ENCODE peak calls at places on chromosomes 3 and 15, in eight cellular contexts. One of them, this sample, is unnamed. For H3K27me3, the result is how much of the 10 kb centered on the place peaks cover.

GRCh38 chr15:101252836-101253235 is 988 bp upstream of the CHSY1 start:
- DNase-seq in neural progenitor cell: no peak
- DNase-seq in cardiac muscle cell: no peak
- DNase-seq in heart left ventricle: no peak
- DNase-seq in K562: no peak
- DNase-seq in stomach: no peak
- DNase-seq in brain microvascular endothelial cell: no peak
- DNase-seq in AG04450: no peak
- DNase-seq in this sample: no peak

GRCh38 chr3:52310861-52311566 is 5.1 kb upstream of the DNAH1 start:
- DNase-seq in neural progenitor cell: no peak
- DNase-seq in cardiac muscle cell: no peak
- DNase-seq in heart left ventricle: no peak
- DNase-seq in K562: no peak
- DNase-seq in stomach: no peak
- DNase-seq in brain microvascular endothelial cell: peak
- DNase-seq in AG04450: no peak
- DNase-seq in this sample: no peak

GRCh38 chr15:68389936-68390790 is 41.8 kb downstream of the ITGA11 start:
- DNase-seq in neural progenitor cell: no peak
- DNase-seq in cardiac muscle cell: no peak
- DNase-seq in heart left ventricle: peak
- DNase-seq in K562: no peak
- DNase-seq in stomach: peak
- DNase-seq in brain microvascular endothelial cell: peak
- DNase-seq in AG04450: peak
- DNase-seq in this sample: no peak

GRCh38 chr15:37885651-37886050 is 48.8 kb upstream of the TMCO5A start:
- DNase-seq in neural progenitor cell: no peak
- DNase-seq in cardiac muscle cell: no peak
- DNase-seq in heart left ventricle: no peak
- DNase-seq in K562: no peak
- DNase-seq in stomach: no peak
- DNase-seq in brain microvascular endothelial cell: no peak
- DNase-seq in AG04450: no peak
- DNase-seq in this sample: no peak

GRCh38 chr15:60557157-60557556 is 78.2 kb upstream of the ICE2 start:
- DNase-seq in neural progenitor cell: no peak
- DNase-seq in cardiac muscle cell: no peak
- DNase-seq in heart left ventricle: no peak
- DNase-seq in K562: no peak
- DNase-seq in stomach: no peak
- DNase-seq in brain microvascular endothelial cell: no peak
- DNase-seq in AG04450: no peak
- DNase-seq in this sample: no peak

GRCh38 chr15:44883219-44883900 is 73.1 kb upstream of the TERB2 start:
- DNase-seq in neural progenitor cell: no peak
- DNase-seq in cardiac muscle cell: no peak
- DNase-seq in heart left ventricle: no peak
- DNase-seq in K562: no peak
- DNase-seq in stomach: no peak
- DNase-seq in brain microvascular endothelial cell: no peak
- DNase-seq in AG04450: no peak
- DNase-seq in this sample: no peak

GRCh38 chr15:63420333-63420741 is 38.7 kb upstream of the CA12 start:
- DNase-seq in neural progenitor cell: no peak
- DNase-seq in cardiac muscle cell: peak
- DNase-seq in heart left ventricle: no peak
- DNase-seq in K562: peak
- DNase-seq in stomach: no peak
- DNase-seq in brain microvascular endothelial cell: no peak
- DNase-seq in AG04450: no peak
- DNase-seq in this sample: no peak

GRCh38 chr3:139252719-139253118 is 91.1 kb upstream of the MRPS22 start:
- DNase-seq in neural progenitor cell: no peak
- DNase-seq in cardiac muscle cell: no peak
- DNase-seq in heart left ventricle: no peak
- DNase-seq in K562: no peak
- DNase-seq in stomach: peak
- DNase-seq in brain microvascular endothelial cell: no peak
- DNase-seq in AG04450: no peak
- DNase-seq in this sample: no peak

GRCh38 chr3:46896386-46896785 is 18.9 kb downstream of the PTH1R start:
- DNase-seq in neural progenitor cell: no peak
- DNase-seq in cardiac muscle cell: no peak
- DNase-seq in heart left ventricle: peak
- DNase-seq in K562: no peak
- DNase-seq in stomach: no peak
- DNase-seq in brain microvascular endothelial cell: no peak
- DNase-seq in AG04450: no peak
- DNase-seq in this sample: no peak

GRCh38 chr3:66075281-66075680 is 36.6 kb upstream of the MAGI1 start:
- DNase-seq in neural progenitor cell: no peak
- DNase-seq in cardiac muscle cell: no peak
- DNase-seq in heart left ventricle: no peak
- DNase-seq in K562: no peak
- DNase-seq in stomach: no peak
- DNase-seq in brain microvascular endothelial cell: peak
- DNase-seq in AG04450: peak
- DNase-seq in this sample: no peak

GRCh38 chr15:40044717-40045571 is 6.0 kb upstream of the SRP14 start:
- DNase-seq in neural progenitor cell: peak
- DNase-seq in cardiac muscle cell: peak
- DNase-seq in heart left ventricle: peak
- DNase-seq in K562: peak
- DNase-seq in stomach: peak
- DNase-seq in brain microvascular endothelial cell: peak
- DNase-seq in AG04450: no peak
- DNase-seq in this sample: peak

GRCh38 chr3:113736548-113737089 is 9.4 kb downstream of the NAA50 start:
- DNase-seq in neural progenitor cell: peak
- DNase-seq in cardiac muscle cell: peak
- DNase-seq in heart left ventricle: no peak
- DNase-seq in K562: no peak
- DNase-seq in stomach: no peak
- DNase-seq in brain microvascular endothelial cell: peak
- DNase-seq in AG04450: peak
- DNase-seq in this sample: no peak

GRCh38 chr15:98952381-98952803 is 55.2 kb downstream of the PGPEP1L start:
- DNase-seq in neural progenitor cell: no peak
- DNase-seq in cardiac muscle cell: no peak
- DNase-seq in heart left ventricle: no peak
- DNase-seq in K562: no peak
- DNase-seq in stomach: peak
- DNase-seq in brain microvascular endothelial cell: no peak
- DNase-seq in AG04450: no peak
- DNase-seq in this sample: no peak

GRCh38 chr3:143535994-143536784 is 312.1 kb downstream of the SLC9A9 start:
- DNase-seq in neural progenitor cell: no peak
- DNase-seq in cardiac muscle cell: no peak
- DNase-seq in heart left ventricle: no peak
- DNase-seq in K562: no peak
- DNase-seq in stomach: no peak
- DNase-seq in brain microvascular endothelial cell: no peak
- DNase-seq in AG04450: no peak
- DNase-seq in this sample: no peak
- H3K27ac ChIP-seq in neural progenitor cell: no peak
- H3K27ac ChIP-seq in cardiac muscle cell: no peak
- H3K27ac ChIP-seq in heart left ventricle: no peak
- H3K27ac ChIP-seq in K562: no peak
- H3K27ac ChIP-seq in stomach: no peak
- H3K27ac ChIP-seq in brain microvascular endothelial cell: peak
- H3K27ac ChIP-seq in AG04450: no peak
- H3K27ac ChIP-seq in this sample: no peak

DNA sequence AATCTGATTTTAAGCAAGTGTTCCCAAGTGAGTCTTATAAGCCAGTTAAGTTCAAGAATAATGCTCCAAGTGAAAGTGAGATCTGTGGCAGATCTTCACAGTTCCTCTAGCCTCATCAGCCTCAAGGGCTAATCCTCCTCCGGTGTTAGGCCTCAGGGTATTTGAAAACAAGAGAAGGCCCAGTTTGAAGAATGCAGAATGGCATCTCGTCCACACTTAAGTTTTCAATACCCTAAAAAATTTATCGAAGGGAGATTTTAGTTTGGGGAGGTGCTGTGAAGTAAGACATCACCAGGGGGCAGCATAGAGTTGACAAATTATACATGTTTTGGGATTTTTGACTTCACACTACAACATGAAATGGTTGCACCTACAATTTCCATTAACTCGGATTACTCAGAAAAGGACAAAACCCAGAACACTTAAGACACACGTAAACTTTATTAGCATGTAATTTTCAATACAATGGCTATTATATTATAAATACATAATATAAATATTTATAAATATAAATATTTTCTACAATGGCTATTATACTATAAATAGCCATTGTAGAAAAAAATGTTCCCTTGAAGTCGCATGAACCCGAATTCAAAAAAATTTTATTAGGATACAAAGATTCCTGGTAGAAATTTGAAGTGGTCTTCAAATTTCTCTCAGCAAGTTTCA is 2.3 kb upstream of the TMEM266 start:
- DNase-seq in neural progenitor cell: peak
- DNase-seq in cardiac muscle cell: peak
- DNase-seq in heart left ventricle: no peak
- DNase-seq in K562: peak
- DNase-seq in stomach: peak
- DNase-seq in brain microvascular endothelial cell: peak
- DNase-seq in AG04450: no peak
- DNase-seq in this sample: no peak
- H3K4me3 ChIP-seq in neural progenitor cell: no peak
- H3K4me3 ChIP-seq in cardiac muscle cell: no peak
- H3K4me3 ChIP-seq in heart left ventricle: no peak
- H3K4me3 ChIP-seq in K562: no peak
- H3K4me3 ChIP-seq in stomach: peak
- H3K4me3 ChIP-seq in brain microvascular endothelial cell: no peak
- H3K4me3 ChIP-seq in AG04450: no peak
- H3K4me3 ChIP-seq in this sample: no peak

GRCh38 chr15:71508081-71508682 is 302.2 kb upstream of the NR2E3 start:
- DNase-seq in neural progenitor cell: no peak
- DNase-seq in cardiac muscle cell: no peak
- DNase-seq in heart left ventricle: no peak
- DNase-seq in K562: no peak
- DNase-seq in stomach: no peak
- DNase-seq in brain microvascular endothelial cell: no peak
- DNase-seq in AG04450: no peak
- DNase-seq in this sample: no peak

GRCh38 chr15:71515375-71516186 is 294.8 kb upstream of the NR2E3 start:
- DNase-seq in neural progenitor cell: no peak
- DNase-seq in cardiac muscle cell: no peak
- DNase-seq in heart left ventricle: no peak
- DNase-seq in K562: no peak
- DNase-seq in stomach: no peak
- DNase-seq in brain microvascular endothelial cell: no peak
- DNase-seq in AG04450: no peak
- DNase-seq in this sample: no peak

GRCh38 chr15:71517751-71518150 is 292.6 kb upstream of the NR2E3 start:
- DNase-seq in neural progenitor cell: no peak
- DNase-seq in cardiac muscle cell: no peak
- DNase-seq in heart left ventricle: no peak
- DNase-seq in K562: no peak
- DNase-seq in stomach: no peak
- DNase-seq in brain microvascular endothelial cell: no peak
- DNase-seq in AG04450: no peak
- DNase-seq in this sample: no peak

GRCh38 chr15:71506946-71507345 is 303.4 kb upstream of the NR2E3 start:
- DNase-seq in neural progenitor cell: no peak
- DNase-seq in cardiac muscle cell: no peak
- DNase-seq in heart left ventricle: no peak
- DNase-seq in K562: no peak
- DNase-seq in stomach: no peak
- DNase-seq in brain microvascular endothelial cell: no peak
- DNase-seq in AG04450: no peak
- DNase-seq in this sample: no peak

DNA sequence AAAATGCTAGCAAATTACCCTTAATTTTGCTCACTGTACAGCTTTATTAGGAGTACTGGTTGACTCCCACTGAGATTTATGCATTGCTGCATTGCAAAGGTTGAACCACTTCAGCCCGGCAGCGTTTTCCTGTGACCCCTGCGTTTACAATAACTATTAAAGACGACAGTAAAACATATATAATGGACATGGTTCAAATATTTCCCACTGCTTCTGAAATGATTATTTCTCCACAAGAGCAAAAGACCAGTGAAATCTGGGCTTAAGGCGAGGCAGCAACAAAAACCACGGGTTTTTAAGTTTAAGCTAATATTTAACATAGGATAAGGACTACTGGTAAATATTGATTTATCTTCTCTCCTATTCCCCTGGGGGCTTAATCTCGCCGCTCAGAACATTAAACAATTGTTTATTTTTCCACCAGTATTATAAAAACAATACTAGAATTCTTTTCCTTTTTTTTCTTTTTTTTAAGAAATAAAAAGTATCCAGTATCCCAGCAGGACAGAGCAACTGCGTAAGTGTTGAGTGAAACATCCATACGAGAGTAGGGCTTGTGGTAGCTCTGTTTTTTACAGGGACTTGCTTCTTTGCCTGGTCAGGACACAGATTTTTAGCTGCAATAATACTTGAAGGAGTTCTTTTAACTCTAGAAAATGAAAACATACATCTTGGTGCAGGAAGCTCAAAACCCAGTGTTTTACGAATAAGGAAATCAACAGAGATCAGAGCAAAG is 297.9 kb upstream of the NR2E3 start:
- DNase-seq in neural progenitor cell: no peak
- DNase-seq in cardiac muscle cell: no peak
- DNase-seq in heart left ventricle: no peak
- DNase-seq in K562: no peak
- DNase-seq in stomach: no peak
- DNase-seq in brain microvascular endothelial cell: no peak
- DNase-seq in AG04450: no peak
- DNase-seq in this sample: no peak
- H3K27me3 ChIP-seq in neural progenitor cell: under half
- H3K27me3 ChIP-seq in cardiac muscle cell: under half
- H3K27me3 ChIP-seq in heart left ventricle: under half
- H3K27me3 ChIP-seq in K562: under half
- H3K27me3 ChIP-seq in stomach: under half
- H3K27me3 ChIP-seq in brain microvascular endothelial cell: under half
- H3K27me3 ChIP-seq in AG04450: under half
- H3K27me3 ChIP-seq in this sample: under half

GRCh38 chr15:35043380-35044095 is 41.6 kb downstream of the NANOGP8 start:
- DNase-seq in neural progenitor cell: no peak
- DNase-seq in cardiac muscle cell: no peak
- DNase-seq in heart left ventricle: no peak
- DNase-seq in K562: no peak
- DNase-seq in stomach: no peak
- DNase-seq in brain microvascular endothelial cell: no peak
- DNase-seq in AG04450: no peak
- DNase-seq in this sample: no peak
- H3K27ac ChIP-seq in neural progenitor cell: no peak
- H3K27ac ChIP-seq in cardiac muscle cell: no peak
- H3K27ac ChIP-seq in heart left ventricle: no peak
- H3K27ac ChIP-seq in K562: no peak
- H3K27ac ChIP-seq in stomach: no peak
- H3K27ac ChIP-seq in brain microvascular endothelial cell: no peak
- H3K27ac ChIP-seq in AG04450: no peak
- H3K27ac ChIP-seq in this sample: no peak

GRCh38 chr15:82855286-82856092 is 46.1 kb downstream of the WHAMM start:
- DNase-seq in neural progenitor cell: peak
- DNase-seq in cardiac muscle cell: no peak
- DNase-seq in heart left ventricle: no peak
- DNase-seq in K562: no peak
- DNase-seq in stomach: peak
- DNase-seq in brain microvascular endothelial cell: no peak
- DNase-seq in AG04450: no peak
- DNase-seq in this sample: no peak
- H3K4me3 ChIP-seq in neural progenitor cell: no peak
- H3K4me3 ChIP-seq in cardiac muscle cell: no peak
- H3K4me3 ChIP-seq in heart left ventricle: no peak
- H3K4me3 ChIP-seq in K562: no peak
- H3K4me3 ChIP-seq in stomach: no peak
- H3K4me3 ChIP-seq in brain microvascular endothelial cell: no peak
- H3K4me3 ChIP-seq in AG04450: no peak
- H3K4me3 ChIP-seq in this sample: no peak

This sample was measured in SJSA1.